ENCODE peak calls at places on chromosomes 3 and 15, in five cellular contexts. J is neuronal stem cell, N is pancreas, U is mesenchymal stem cell, D is RWPE2. F is an unnamed sample. For H3K9me3, the result is how much of the 10 kb centered on the place peaks cover.

GRCh38 chr3:138950006-138950644 is 3.1 kb downstream of the FOXL2NB start:
- DNase-seq in D (no peak), J (no peak), U (peak), N (peak), F (no peak)

GRCh38 chr15:98292442-98293240 is 332.1 kb downstream of the ARRDC4 start:
- DNase-seq in U (peak), D (no peak), J (peak), N (peak), F (no peak)

GRCh38 chr3:60192297-60193114 is 1058.7 kb downstream of the FHIT start:
- DNase-seq in U (no peak), N (no peak), J (no peak), D (no peak), F (no peak)

GRCh38 chr3:101042996-101043686 is 49.9 kb upstream of the ABI3BP start:
- DNase-seq in N (no peak), D (no peak), J (no peak), U (peak), F (no peak)

GRCh38 chr3:168539909-168540308 is 444.2 kb upstream of the GOLIM4 start:
- DNase-seq in N (no peak), U (no peak), D (no peak), J (no peak), F (no peak)

GRCh38 chr15:64690578-64691296 is 84.7 kb downstream of the RBPMS2 start:
- DNase-seq in J (no peak), D (no peak), N (no peak), U (no peak), F (no peak)

GRCh38 chr3:120678984-120679383 is 3.1 kb downstream of the HGD start:
- DNase-seq in D (no peak), U (no peak), N (no peak), J (no peak), F (no peak)

GRCh38 chr3:42513521-42513920 is 11.1 kb downstream of the VIPR1 start:
- DNase-seq in J (no peak), U (no peak), D (no peak), N (peak), F (no peak)

GRCh38 chr3:6315906-6316305 is 545.0 kb upstream of the GRM7 start:
- DNase-seq in J (no peak), D (no peak), N (no peak), U (no peak), F (no peak)
- H3K9me3 ChIP-seq in J (under half), D (under half), N (under half), U (under half), F (under half)

GRCh38 chr3:38455639-38456430 is 2.1 kb downstream of the ACVR2B start:
- DNase-seq in D (no peak), N (peak), J (no peak), U (peak), F (no peak)
- H3K4me3 ChIP-seq in D (peak), N (peak), J (peak), U (peak), F (peak)

DNA sequence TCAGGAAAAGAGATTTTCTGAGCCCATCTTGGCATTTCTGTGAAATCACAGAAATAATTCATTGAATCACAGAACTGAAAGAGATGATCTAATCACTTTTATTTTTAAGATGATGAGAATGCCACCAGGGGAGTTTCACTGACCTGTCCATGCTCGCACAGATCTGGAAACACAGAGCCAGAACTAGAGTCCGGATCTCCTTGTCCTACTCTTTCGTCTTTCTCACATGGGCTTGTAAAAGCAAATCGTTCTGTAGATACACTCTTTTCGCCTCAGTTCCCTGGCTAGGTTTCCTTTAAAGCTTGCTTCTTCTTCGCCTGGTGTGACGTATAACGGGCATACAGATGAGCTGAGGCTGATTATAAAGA is 122.5 kb upstream of the SPRED1 start:
- DNase-seq in J (no peak), U (no peak), D (no peak), N (no peak), F (no peak)
- H3K27ac ChIP-seq in J (peak), U (no peak), D (peak), N (peak), F (no peak)

GRCh38 chr15:95687056-95687455 is 643.4 kb upstream of the NR2F2 start:
- DNase-seq in U (no peak), N (no peak), D (no peak), J (no peak), F (no peak)
- H3K9me3 ChIP-seq in U (under half), N (under half), D (under half), J (under half), F (under half)

F was measured in CD4-positive, CD25-positive, alpha-beta regulatory T cell.